ENCODE peak calls at places on chromosomes 1 and 21, in seven cellular contexts. D, G, P, A, V, M and Y are unnamed samples.

GRCh38 chr1:202131956-202132821 is 9.5 kb downstream of the GPR37L1 start:
- DNase-seq in D (peak; percentile 43), G (no peak), P (no peak), A (no peak), V (no peak), M (no peak), Y (no peak)

GRCh38 chr1:10508511-10508951 is 33.8 kb downstream of the PEX14 start:
- DNase-seq in D (no peak), G (no peak), P (peak; percentile 57), A (no peak), V (no peak), M (no peak), Y (no peak)

GRCh38 chr1:2604156-2604853 is 17.7 kb downstream of the PRXL2B start:
- DNase-seq in D (no peak), G (no peak), P (no peak), A (no peak), V (no peak), M (no peak), Y (no peak)

GRCh38 chr21:44052071-44052829 is 40.1 kb downstream of the TRAPPC10 start:
- DNase-seq in D (no peak), G (no peak), P (peak; percentile 22), A (no peak), V (no peak), M (no peak), Y (no peak)

GRCh38 chr21:39847877-39848276 is 19.4 kb upstream of the PCP4 start:
- DNase-seq in D (no peak), G (no peak), P (no peak), A (no peak), V (no peak), M (no peak), Y (no peak)

GRCh38 chr1:47703981-47704596 is 266.2 kb downstream of the FOXD2 start:
- DNase-seq in D (no peak), G (peak; percentile 35), P (peak; percentile 30), A (no peak), V (no peak), M (no peak), Y (no peak)

GRCh38 chr1:28860332-28861073 is 48.5 kb downstream of the OPRD1 start:
- DNase-seq in D (no peak), G (no peak), P (no peak), A (no peak), V (no peak), M (no peak), Y (no peak)

GRCh38 chr1:91036894-91037829 is 15.3 kb upstream of the ZNF644 start:
- DNase-seq in D (no peak), G (no peak), P (no peak), A (no peak), V (no peak), M (no peak), Y (no peak)

GRCh38 chr1:170175477-170175876 is 29.7 kb downstream of the NTMT2 start:
- DNase-seq in D (no peak), G (no peak), P (no peak), A (no peak), V (no peak), M (no peak), Y (no peak)

GRCh38 chr1:76330993-76331603 is 256.6 kb downstream of the ST6GALNAC3 start:
- DNase-seq in D (peak; percentile 50), G (peak; percentile 38), P (peak; percentile 77), A (no peak), V (peak; percentile 71), M (no peak), Y (no peak)